ENCODE peak calls at places on chromosomes 1 and 21, in seven cellular contexts. W is spleen, M is IMR-90, C is Peyer's patch, S is heart left ventricle, G is uterus, Q is upper lobe of left lung. Z is an unnamed sample.

GRCh38 chr1:105485207-105485606 is 1571.3 kb upstream of the PRMT6 start:
- DNase-seq in W (no peak), M (peak), C (no peak), S (no peak), G (no peak), Q (no peak), Z (no peak)

GRCh38 chr1:109266965-109267364 is 16.0 kb downstream of the PSRC1 start:
- DNase-seq in W (no peak), M (peak), C (no peak), S (no peak), G (no peak), Q (no peak), Z (no peak)

GRCh38 chr1:194658090-194658439 is 1471.7 kb upstream of the B3GALT2 start:
- DNase-seq in W (no peak), M (peak), C (no peak), S (no peak), G (no peak), Q (no peak), Z (no peak)

GRCh38 chr1:1960480-1961196 is 41.6 kb upstream of the TMEM52 start:
- DNase-seq in W (no peak), M (no peak), C (no peak), S (no peak), G (no peak), Q (no peak), Z (no peak)

GRCh38 chr1:79079770-79080169 is 73.2 kb upstream of the ADGRL4 start:
- DNase-seq in W (no peak), M (peak), C (no peak), S (peak), G (no peak), Q (no peak), Z (no peak)

GRCh38 chr1:31013187-31013864 is 52.2 kb downstream of the PUM1 start:
- DNase-seq in W (no peak), M (peak), C (no peak), S (no peak), G (no peak), Q (no peak), Z (no peak)

GRCh38 chr1:203569490-203570318 is 56.9 kb upstream of the ATP2B4 start:
- DNase-seq in W (peak), M (peak), C (no peak), S (no peak), G (no peak), Q (no peak), Z (no peak)

GRCh38 chr1:63777286-63777685 is 3.5 kb downstream of the ROR1 start:
- DNase-seq in W (no peak), M (no peak), C (no peak), S (no peak), G (no peak), Q (no peak), Z (no peak)

GRCh38 chr1:237386362-237387143 is 344.6 kb downstream of the RYR2 start:
- DNase-seq in W (no peak), M (peak), C (no peak), S (no peak), G (no peak), Q (no peak), Z (no peak)

GRCh38 chr1:52659356-52659755 is 26.4 kb downstream of the SHISAL2A start:
- DNase-seq in W (no peak), M (no peak), C (no peak), S (no peak), G (no peak), Q (no peak), Z (peak)

GRCh38 chr1:84083321-84083720 is 60.8 kb upstream of the PRKACB start:
- DNase-seq in W (no peak), M (no peak), C (no peak), S (no peak), G (no peak), Q (no peak), Z (no peak)

GRCh38 chr1:3121401-3122215 is 52.6 kb downstream of the PRDM16 start:
- DNase-seq in W (no peak), M (no peak), C (no peak), S (no peak), G (no peak), Q (no peak), Z (no peak)

GRCh38 chr1:108077991-108078390 is 113.0 kb upstream of the VAV3 start:
- DNase-seq in W (no peak), M (no peak), C (peak), S (no peak), G (no peak), Q (no peak), Z (no peak)

GRCh38 chr1:41749992-41750745 is 168.6 kb downstream of the HIVEP3 start:
- DNase-seq in W (peak), M (no peak), C (no peak), S (no peak), G (no peak), Q (no peak), Z (no peak)

GRCh38 chr21:45308211-45309068 is 20.7 kb upstream of the POFUT2 start:
- DNase-seq in W (peak), M (peak), C (peak), S (no peak), G (no peak), Q (peak), Z (no peak)

GRCh38 chr1:203149188-203149840 is 21.8 kb downstream of the ADORA1 start:
- DNase-seq in W (no peak), M (no peak), C (no peak), S (no peak), G (no peak), Q (no peak), Z (no peak)

GRCh38 chr1:38114231-38114630 is 67.6 kb upstream of the POU3F1 start:
- DNase-seq in W (no peak), M (no peak), C (no peak), S (no peak), G (peak), Q (no peak), Z (no peak)

GRCh38 chr1:70499695-70500094 is 88.6 kb downstream of the CTH start:
- DNase-seq in W (no peak), M (no peak), C (no peak), S (no peak), G (no peak), Q (no peak), Z (no peak)

GRCh38 chr1:33176362-33176850 is 5.4 kb downstream of the TRIM62 start:
- DNase-seq in W (no peak), M (peak), C (no peak), S (no peak), G (no peak), Q (no peak), Z (no peak)

GRCh38 chr1:2975466-2976179 is 45.6 kb upstream of the ACTRT2 start:
- DNase-seq in W (no peak), M (no peak), C (peak), S (no peak), G (no peak), Q (peak), Z (no peak)

GRCh38 chr21:30831194-30831765 is 1.7 kb upstream of the KRTAP7-1 start:
- DNase-seq in W (no peak), M (no peak), C (no peak), S (no peak), G (no peak), Q (no peak), Z (no peak)

GRCh38 chr1:204359474-204360255 is at the start of gene PLEKHA6:
- DNase-seq in W (no peak), M (peak), C (no peak), S (peak), G (no peak), Q (no peak), Z (no peak)

GRCh38 chr1:177017453-177017852 is 147.1 kb downstream of the ASTN1 start:
- DNase-seq in W (no peak), M (no peak), C (no peak), S (no peak), G (no peak), Q (no peak), Z (no peak)

GRCh38 chr1:53328490-53329182 is 766 bp upstream of the LRP8 start:
- DNase-seq in W (peak), M (no peak), C (peak), S (no peak), G (no peak), Q (no peak), Z (no peak)

GRCh38 chr1:225474986-225475820 is 47.4 kb upstream of the LBR start:
- DNase-seq in W (peak), M (peak), C (peak), S (peak), G (peak), Q (peak), Z (peak)

GRCh38 chr1:244834596-244835275 is 722 bp upstream of the COX20 start:
- DNase-seq in W (peak), M (peak), C (peak), S (peak), G (peak), Q (peak), Z (peak)

GRCh38 chr1:3508757-3509415 is 54.4 kb downstream of the ARHGEF16 start:
- DNase-seq in W (no peak), M (no peak), C (no peak), S (no peak), G (no peak), Q (no peak), Z (no peak)

GRCh38 chr1:3079381-3080093 is 10.5 kb downstream of the PRDM16 start:
- DNase-seq in W (no peak), M (no peak), C (no peak), S (no peak), G (no peak), Q (no peak), Z (no peak)

GRCh38 chr1:92298573-92299476 is at the start of the genes GLMN and RPAP2:
- DNase-seq in W (peak), M (peak), C (peak), S (peak), G (peak), Q (peak), Z (peak)
- TF ChIP-seq POLR2A in W (no peak), M (peak), C (peak), S (peak), G (peak), Q (peak), Z (peak)

DNA sequence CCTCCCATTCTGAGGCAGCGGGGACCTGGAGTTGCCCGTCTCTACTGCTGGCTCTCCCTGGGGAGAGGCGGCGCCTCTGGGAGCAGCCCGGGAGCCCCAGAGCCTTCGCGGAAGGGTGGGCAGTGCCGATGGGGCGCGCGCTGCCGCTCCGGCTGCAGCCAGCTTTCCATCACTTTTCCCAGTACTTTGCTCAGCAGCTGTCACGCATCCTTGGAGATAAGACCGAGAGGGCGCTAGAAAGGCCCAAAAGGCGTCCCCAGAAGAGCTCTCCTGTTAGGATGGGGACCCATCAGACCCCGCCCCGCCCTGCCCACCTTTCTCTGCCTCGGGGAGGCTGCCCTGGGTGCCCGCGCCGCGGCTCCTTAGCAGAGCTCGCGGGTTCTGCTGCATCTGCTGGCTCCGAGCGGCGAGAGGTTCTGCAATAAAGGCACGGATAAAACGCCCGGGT is 531 bp downstream of the KCNH1 start:
- DNase-seq in W (peak), M (no peak), C (no peak), S (no peak), G (no peak), Q (no peak), Z (no peak)
- TF ChIP-seq POLR2A in W (no peak), M (no peak), C (no peak), S (no peak), G (no peak), Q (no peak), Z (no peak)

GRCh38 chr1:243790404-243790803 is 59.6 kb downstream of the AKT3 start:
- DNase-seq in W (no peak), M (no peak), C (no peak), S (no peak), G (no peak), Q (no peak), Z (no peak)

GRCh38 chr1:243792401-243792800 is 57.6 kb downstream of the AKT3 start:
- DNase-seq in W (no peak), M (no peak), C (no peak), S (no peak), G (no peak), Q (no peak), Z (no peak)

GRCh38 chr1:243793298-243793697 is 56.7 kb downstream of the AKT3 start:
- DNase-seq in W (no peak), M (no peak), C (no peak), S (no peak), G (no peak), Q (no peak), Z (no peak)

GRCh38 chr1:243792891-243793290 is 57.2 kb downstream of the AKT3 start:
- DNase-seq in W (no peak), M (no peak), C (no peak), S (no peak), G (no peak), Q (no peak), Z (no peak)

DNA sequence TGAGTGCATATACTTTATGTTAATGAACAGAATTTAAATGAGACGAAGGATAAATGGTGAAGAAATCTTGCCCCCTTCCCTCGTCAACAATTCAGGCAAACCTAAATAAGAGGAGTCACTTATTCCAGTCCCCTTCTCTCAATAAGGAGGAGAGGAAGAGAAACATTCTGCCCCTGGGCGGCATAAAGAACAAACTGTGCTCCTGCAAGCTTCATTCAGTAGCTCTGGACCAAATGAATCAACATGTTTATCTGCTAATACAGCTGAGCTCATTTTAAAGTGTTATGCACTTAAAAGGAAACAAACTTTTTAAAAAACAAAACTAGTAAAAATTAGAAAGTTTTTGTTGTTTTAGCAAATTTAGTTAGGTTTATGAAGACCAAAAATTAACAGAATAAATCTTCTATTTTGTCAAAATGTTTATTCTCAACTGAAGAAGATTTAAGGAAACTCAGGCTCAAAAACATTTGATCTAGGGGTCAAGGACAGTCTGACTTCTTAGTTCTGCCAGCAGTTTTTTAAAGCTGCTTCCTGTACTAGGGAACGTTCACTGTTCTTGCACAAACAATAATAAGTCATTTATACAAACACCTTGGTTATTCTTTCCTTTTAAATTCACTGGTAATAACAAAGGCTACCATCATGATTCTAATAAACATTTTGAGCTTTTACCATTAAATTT is 58.3 kb downstream of the AKT3 start:
- DNase-seq in W (no peak), M (no peak), C (no peak), S (no peak), G (peak), Q (no peak), Z (no peak)
- TF ChIP-seq POLR2A in W (no peak), M (no peak), C (no peak), S (no peak), G (no peak), Q (no peak), Z (no peak)

GRCh38 chr1:178037510-178038253 is 56.2 kb upstream of the RASAL2 start:
- DNase-seq in W (peak), M (peak), C (peak), S (peak), G (peak), Q (peak), Z (no peak)
- TF ChIP-seq POLR2A in W (no peak), M (no peak), C (peak), S (peak), G (peak), Q (peak), Z (no peak)

Z was measured in GM12891.